ENCODE peak calls at places on chromosomes 6 and 20, in eight cellular contexts. One of them, this sample, is unnamed.

GRCh38 chr20:2986466-2986865 is 57.0 kb upstream of the GNRH2 start:
- DNase-seq in bronchial epithelial cell: peak; percentile 86
- DNase-seq in psoas muscle: no peak
- DNase-seq in neural crest cell: no peak
- DNase-seq in transverse colon: no peak
- DNase-seq in cardiac fibroblast: peak; percentile 85
- DNase-seq in epithelial cell of proximal tubule: peak; percentile 29
- DNase-seq in heart left ventricle: no peak
- DNase-seq in this sample: no peak

GRCh38 chr20:15637971-15638754 is 935.1 kb downstream of the KIF16B start:
- DNase-seq in bronchial epithelial cell: no peak
- DNase-seq in psoas muscle: no peak
- DNase-seq in neural crest cell: peak; percentile 17
- DNase-seq in transverse colon: no peak
- DNase-seq in cardiac fibroblast: no peak
- DNase-seq in epithelial cell of proximal tubule: peak; percentile 72
- DNase-seq in heart left ventricle: no peak
- DNase-seq in this sample: no peak

GRCh38 chr6:32047855-32048766 is 9.9 kb downstream of the CYP21A2 start:
- DNase-seq in bronchial epithelial cell: peak; percentile 15
- DNase-seq in psoas muscle: peak; percentile 86
- DNase-seq in neural crest cell: peak; percentile 80
- DNase-seq in transverse colon: peak; percentile 80
- DNase-seq in cardiac fibroblast: peak; percentile 68
- DNase-seq in epithelial cell of proximal tubule: no peak
- DNase-seq in heart left ventricle: peak; percentile 85
- DNase-seq in this sample: peak; percentile 93

GRCh38 chr20:14444106-14444505 is 106.7 kb upstream of the FLRT3 start:
- DNase-seq in bronchial epithelial cell: peak; percentile 5
- DNase-seq in psoas muscle: no peak
- DNase-seq in neural crest cell: no peak
- DNase-seq in transverse colon: no peak
- DNase-seq in cardiac fibroblast: peak; percentile 12
- DNase-seq in epithelial cell of proximal tubule: no peak
- DNase-seq in heart left ventricle: no peak
- DNase-seq in this sample: no peak

GRCh38 chr6:48978016-48978415 is 485.0 kb downstream of the MMUT start:
- DNase-seq in bronchial epithelial cell: peak; percentile 37
- DNase-seq in psoas muscle: no peak
- DNase-seq in neural crest cell: no peak
- DNase-seq in transverse colon: no peak
- DNase-seq in cardiac fibroblast: peak; percentile 74
- DNase-seq in epithelial cell of proximal tubule: no peak
- DNase-seq in heart left ventricle: no peak
- DNase-seq in this sample: no peak

GRCh38 chr20:5153612-5154542 is 27.1 kb downstream of the CDS2 start:
- DNase-seq in bronchial epithelial cell: peak; percentile 94
- DNase-seq in psoas muscle: no peak
- DNase-seq in neural crest cell: no peak
- DNase-seq in transverse colon: no peak
- DNase-seq in cardiac fibroblast: peak; percentile 25
- DNase-seq in epithelial cell of proximal tubule: no peak
- DNase-seq in heart left ventricle: no peak
- DNase-seq in this sample: no peak

GRCh38 chr20:46562373-46563169 is 12.1 kb upstream of the OCSTAMP start:
- DNase-seq in bronchial epithelial cell: peak; percentile 51
- DNase-seq in psoas muscle: peak; percentile 72
- DNase-seq in neural crest cell: peak; percentile 79
- DNase-seq in transverse colon: peak; percentile 73
- DNase-seq in cardiac fibroblast: peak; percentile 68
- DNase-seq in epithelial cell of proximal tubule: no peak
- DNase-seq in heart left ventricle: no peak
- DNase-seq in this sample: peak; percentile 87

GRCh38 chr6:67694127-67694526 is 941.0 kb upstream of the ADGRB3 start:
- DNase-seq in bronchial epithelial cell: no peak
- DNase-seq in psoas muscle: no peak
- DNase-seq in neural crest cell: no peak
- DNase-seq in transverse colon: no peak
- DNase-seq in cardiac fibroblast: no peak
- DNase-seq in epithelial cell of proximal tubule: no peak
- DNase-seq in heart left ventricle: no peak
- DNase-seq in this sample: no peak

GRCh38 chr6:91130126-91130525 is 543.3 kb upstream of the MAP3K7 start:
- DNase-seq in bronchial epithelial cell: no peak
- DNase-seq in psoas muscle: no peak
- DNase-seq in neural crest cell: no peak
- DNase-seq in transverse colon: no peak
- DNase-seq in cardiac fibroblast: no peak
- DNase-seq in epithelial cell of proximal tubule: no peak
- DNase-seq in heart left ventricle: no peak
- DNase-seq in this sample: no peak

GRCh38 chr6:11747021-11747420 is 31.6 kb downstream of the ADTRP start:
- DNase-seq in bronchial epithelial cell: no peak
- DNase-seq in psoas muscle: no peak
- DNase-seq in neural crest cell: no peak
- DNase-seq in transverse colon: no peak
- DNase-seq in cardiac fibroblast: no peak
- DNase-seq in epithelial cell of proximal tubule: no peak
- DNase-seq in heart left ventricle: no peak
- DNase-seq in this sample: no peak

GRCh38 chr6:11740875-11741274 is 37.7 kb downstream of the ADTRP start:
- DNase-seq in bronchial epithelial cell: no peak
- DNase-seq in psoas muscle: no peak
- DNase-seq in neural crest cell: no peak
- DNase-seq in transverse colon: no peak
- DNase-seq in cardiac fibroblast: no peak
- DNase-seq in epithelial cell of proximal tubule: no peak
- DNase-seq in heart left ventricle: no peak
- DNase-seq in this sample: no peak

GRCh38 chr6:11748591-11748990 is 30.0 kb downstream of the ADTRP start:
- DNase-seq in bronchial epithelial cell: no peak
- DNase-seq in psoas muscle: no peak
- DNase-seq in neural crest cell: no peak
- DNase-seq in transverse colon: no peak
- DNase-seq in cardiac fibroblast: no peak
- DNase-seq in epithelial cell of proximal tubule: no peak
- DNase-seq in heart left ventricle: no peak
- DNase-seq in this sample: no peak

GRCh38 chr6:11744101-11744500 is 34.5 kb downstream of the ADTRP start:
- DNase-seq in bronchial epithelial cell: no peak
- DNase-seq in psoas muscle: no peak
- DNase-seq in neural crest cell: no peak
- DNase-seq in transverse colon: no peak
- DNase-seq in cardiac fibroblast: no peak
- DNase-seq in epithelial cell of proximal tubule: no peak
- DNase-seq in heart left ventricle: no peak
- DNase-seq in this sample: no peak

DNA sequence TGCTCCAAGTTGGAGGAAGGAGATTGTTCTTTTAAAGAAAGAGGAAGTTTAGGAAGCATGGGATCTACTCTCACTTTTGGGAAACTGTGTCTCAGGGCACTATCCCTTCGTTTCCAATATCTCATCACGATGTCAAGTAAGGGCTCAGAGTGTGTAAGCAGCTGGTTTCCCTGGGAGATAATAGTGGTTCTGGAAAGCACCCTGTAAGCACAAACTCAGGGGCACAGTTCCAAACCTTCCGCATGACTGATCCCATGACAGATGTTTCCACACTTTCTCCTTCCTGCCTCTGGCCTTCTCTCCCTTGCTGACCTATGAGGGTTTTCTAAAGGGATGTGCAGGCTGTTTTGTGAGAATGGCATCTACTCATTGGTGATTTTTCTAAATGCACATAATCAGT is 33.9 kb downstream of the ADTRP start:
- DNase-seq in bronchial epithelial cell: peak; percentile 39
- DNase-seq in psoas muscle: peak; percentile 75
- DNase-seq in neural crest cell: no peak
- DNase-seq in transverse colon: peak; percentile 62
- DNase-seq in cardiac fibroblast: peak; percentile 90
- DNase-seq in epithelial cell of proximal tubule: peak; percentile 95
- DNase-seq in heart left ventricle: no peak
- DNase-seq in this sample: no peak
- TF ChIP-seq CTCF in bronchial epithelial cell: no peak
- TF ChIP-seq CTCF in psoas muscle: no peak
- TF ChIP-seq CTCF in neural crest cell: no peak
- TF ChIP-seq CTCF in transverse colon: no peak
- TF ChIP-seq CTCF in cardiac fibroblast: no peak
- TF ChIP-seq CTCF in epithelial cell of proximal tubule: no peak
- TF ChIP-seq CTCF in heart left ventricle: no peak
- TF ChIP-seq CTCF in this sample: no peak

GRCh38 chr20:37275125-37275524 is 13.5 kb upstream of the GHRH start:
- DNase-seq in bronchial epithelial cell: no peak
- DNase-seq in psoas muscle: no peak
- DNase-seq in neural crest cell: no peak
- DNase-seq in transverse colon: no peak
- DNase-seq in cardiac fibroblast: no peak
- DNase-seq in epithelial cell of proximal tubule: no peak
- DNase-seq in heart left ventricle: no peak
- DNase-seq in this sample: no peak

GRCh38 chr20:37277253-37277593 is 12.2 kb upstream of the MANBAL start:
- DNase-seq in bronchial epithelial cell: no peak
- DNase-seq in psoas muscle: no peak
- DNase-seq in neural crest cell: no peak
- DNase-seq in transverse colon: no peak
- DNase-seq in cardiac fibroblast: no peak
- DNase-seq in epithelial cell of proximal tubule: no peak
- DNase-seq in heart left ventricle: no peak
- DNase-seq in this sample: no peak

GRCh38 chr20:37278966-37279590 is 10.4 kb upstream of the MANBAL start:
- DNase-seq in bronchial epithelial cell: no peak
- DNase-seq in psoas muscle: no peak
- DNase-seq in neural crest cell: no peak
- DNase-seq in transverse colon: no peak
- DNase-seq in cardiac fibroblast: no peak
- DNase-seq in epithelial cell of proximal tubule: no peak
- DNase-seq in heart left ventricle: no peak
- DNase-seq in this sample: no peak

GRCh38 chr20:37273988-37274387 is 12.4 kb upstream of the GHRH start:
- DNase-seq in bronchial epithelial cell: no peak
- DNase-seq in psoas muscle: no peak
- DNase-seq in neural crest cell: no peak
- DNase-seq in transverse colon: no peak
- DNase-seq in cardiac fibroblast: no peak
- DNase-seq in epithelial cell of proximal tubule: no peak
- DNase-seq in heart left ventricle: no peak
- DNase-seq in this sample: no peak

GRCh38 chr20:37276494-37277252 is 12.8 kb upstream of the MANBAL start:
- DNase-seq in bronchial epithelial cell: peak; percentile 77
- DNase-seq in psoas muscle: peak; percentile 80
- DNase-seq in neural crest cell: no peak
- DNase-seq in transverse colon: peak; percentile 56
- DNase-seq in cardiac fibroblast: peak; percentile 85
- DNase-seq in epithelial cell of proximal tubule: no peak
- DNase-seq in heart left ventricle: no peak
- DNase-seq in this sample: peak; percentile 48
- TF ChIP-seq CTCF in bronchial epithelial cell: peak; percentile 61
- TF ChIP-seq CTCF in psoas muscle: no peak
- TF ChIP-seq CTCF in neural crest cell: no peak
- TF ChIP-seq CTCF in transverse colon: peak; percentile 40
- TF ChIP-seq CTCF in cardiac fibroblast: peak; percentile 37
- TF ChIP-seq CTCF in epithelial cell of proximal tubule: peak; percentile 58
- TF ChIP-seq CTCF in heart left ventricle: peak; percentile 33
- TF ChIP-seq CTCF in this sample: no peak

DNA sequence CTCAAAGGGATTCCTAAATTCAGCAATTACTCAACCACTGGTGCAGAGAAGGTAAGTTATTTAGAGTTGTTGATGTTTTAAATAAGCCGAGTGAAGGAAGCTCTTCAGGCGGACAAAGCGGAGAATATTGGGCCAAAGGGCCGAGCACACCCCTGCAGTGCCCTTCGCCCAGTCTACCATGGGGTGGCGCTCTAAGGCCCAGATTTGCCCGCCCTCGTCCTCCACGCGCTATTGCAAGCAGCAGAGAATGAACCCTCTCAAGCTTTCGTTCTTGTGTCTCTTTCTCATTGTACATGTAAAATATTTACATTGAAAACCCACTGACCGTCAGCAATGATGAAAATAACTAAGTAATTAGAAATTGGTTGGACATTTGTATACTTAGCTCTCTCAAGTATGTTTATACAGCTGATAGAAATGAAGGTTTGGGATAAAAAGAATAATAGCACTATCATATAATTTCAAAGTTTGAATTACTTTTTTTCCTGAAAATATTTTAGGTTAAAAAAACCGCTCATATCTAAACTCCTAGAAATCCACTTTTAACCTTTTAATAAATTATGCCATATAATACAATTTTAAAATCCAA is 195.0 kb upstream of the CEP162 start:
- DNase-seq in bronchial epithelial cell: peak; percentile 25
- DNase-seq in psoas muscle: peak; percentile 63
- DNase-seq in neural crest cell: peak; percentile 82
- DNase-seq in transverse colon: peak; percentile 21
- DNase-seq in cardiac fibroblast: peak; percentile 78
- DNase-seq in epithelial cell of proximal tubule: no peak
- DNase-seq in heart left ventricle: peak; percentile 69
- DNase-seq in this sample: peak; percentile 84
- TF ChIP-seq CTCF in bronchial epithelial cell: peak; percentile 75
- TF ChIP-seq CTCF in psoas muscle: peak; percentile 20
- TF ChIP-seq CTCF in neural crest cell: peak; percentile 84
- TF ChIP-seq CTCF in transverse colon: peak; percentile 29
- TF ChIP-seq CTCF in cardiac fibroblast: peak; percentile 94
- TF ChIP-seq CTCF in epithelial cell of proximal tubule: peak; percentile 93
- TF ChIP-seq CTCF in heart left ventricle: peak; percentile 56
- TF ChIP-seq CTCF in this sample: peak; percentile 89

DNA sequence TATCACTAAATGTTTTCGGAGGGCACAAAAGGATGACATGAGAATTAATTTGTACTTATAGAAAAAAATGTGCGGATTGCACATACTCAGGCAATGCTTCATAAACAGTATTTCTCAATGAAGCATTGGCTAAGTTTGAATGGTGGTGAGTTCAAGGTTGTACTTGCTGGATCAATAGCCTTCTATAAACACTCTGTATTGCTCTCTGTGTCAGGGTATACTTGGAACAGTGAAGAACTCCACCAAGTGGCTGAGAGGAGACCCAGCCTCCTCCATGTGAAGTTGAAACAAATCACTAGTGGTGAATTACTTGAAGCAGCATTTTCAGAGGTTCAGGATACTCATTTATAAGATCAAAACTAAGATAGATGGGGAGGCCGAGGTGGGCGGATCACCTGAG is 360.6 kb downstream of the RIMS1 start:
- DNase-seq in bronchial epithelial cell: no peak
- DNase-seq in psoas muscle: no peak
- DNase-seq in neural crest cell: no peak
- DNase-seq in transverse colon: no peak
- DNase-seq in cardiac fibroblast: no peak
- DNase-seq in epithelial cell of proximal tubule: no peak
- DNase-seq in heart left ventricle: no peak
- DNase-seq in this sample: peak; percentile 10
- TF ChIP-seq CTCF in bronchial epithelial cell: no peak
- TF ChIP-seq CTCF in psoas muscle: no peak
- TF ChIP-seq CTCF in neural crest cell: no peak
- TF ChIP-seq CTCF in transverse colon: no peak
- TF ChIP-seq CTCF in cardiac fibroblast: no peak
- TF ChIP-seq CTCF in epithelial cell of proximal tubule: peak; percentile 17
- TF ChIP-seq CTCF in heart left ventricle: no peak
- TF ChIP-seq CTCF in this sample: no peak

DNA sequence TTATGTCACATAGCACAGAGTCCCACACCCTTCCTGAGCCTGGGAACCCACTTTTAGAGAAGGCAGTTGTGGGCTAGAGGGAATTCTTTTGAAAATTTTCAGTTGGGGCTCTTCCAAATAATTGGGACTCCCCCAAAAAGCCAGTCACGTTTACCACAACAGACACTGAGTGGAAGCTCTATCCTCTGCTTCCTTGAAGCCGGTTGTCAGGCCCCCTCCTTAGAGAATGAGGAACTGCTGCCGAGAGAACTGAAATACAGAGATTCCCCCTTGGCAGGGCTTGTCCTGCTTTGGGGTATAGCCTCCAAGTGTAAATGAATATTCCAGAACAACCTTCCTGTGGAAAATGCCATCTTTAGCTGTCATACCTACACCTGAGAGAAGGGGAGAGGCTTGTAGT is 2.7 kb upstream of the JAG1 start:
- DNase-seq in bronchial epithelial cell: no peak
- DNase-seq in psoas muscle: no peak
- DNase-seq in neural crest cell: no peak
- DNase-seq in transverse colon: no peak
- DNase-seq in cardiac fibroblast: no peak
- DNase-seq in epithelial cell of proximal tubule: no peak
- DNase-seq in heart left ventricle: no peak
- DNase-seq in this sample: no peak
- TF ChIP-seq CTCF in bronchial epithelial cell: no peak
- TF ChIP-seq CTCF in psoas muscle: no peak
- TF ChIP-seq CTCF in neural crest cell: no peak
- TF ChIP-seq CTCF in transverse colon: no peak
- TF ChIP-seq CTCF in cardiac fibroblast: no peak
- TF ChIP-seq CTCF in epithelial cell of proximal tubule: no peak
- TF ChIP-seq CTCF in heart left ventricle: no peak
- TF ChIP-seq CTCF in this sample: no peak